ENCODE peak calls at places on chromosomes 6 and 20, in four cellular contexts. N is naive thymus-derived CD4-positive, alpha-beta T cell; L is psoas muscle; E is ascending aorta. A is an unnamed sample.

GRCh38 chr6:45148278-45148677 is 179.9 kb upstream of the RUNX2 start:
- DNase-seq in L (no peak), E (no peak), N (no peak), A (no peak)

GRCh38 chr6:51093899-51094665 is 275.4 kb downstream of the TFAP2B start:
- DNase-seq in E (no peak), N (no peak), L (no peak), A (no peak)

GRCh38 chr20:44745560-44746366 is at the start of gene KCNK15:
- DNase-seq in N (peak; percentile 16), E (peak; percentile 86), L (peak; percentile 67), A (peak; percentile 17)

GRCh38 chr6:43716099-43716498 is 28.5 kb upstream of the MRPS18A start:
- DNase-seq in N (no peak), L (peak; percentile 48), E (no peak), A (no peak)

GRCh38 chr6:170417881-170418280 is 111.3 kb downstream of the FAM120B start:
- DNase-seq in E (peak; percentile 37), N (no peak), L (no peak), A (no peak)

GRCh38 chr6:157158456-157158855 is 164.9 kb downstream of the TMEM242 start:
- DNase-seq in N (no peak), L (no peak), E (no peak), A (no peak)

GRCh38 chr6:44067760-44068139 is 59.5 kb downstream of the MRPL14 start:
- DNase-seq in N (no peak), E (no peak), L (no peak), A (no peak)

GRCh38 chr6:68639211-68639610 is 4.1 kb downstream of the ADGRB3 start:
- DNase-seq in N (no peak), E (no peak), L (no peak), A (no peak)

GRCh38 chr6:161498359-161498758 is 224.5 kb upstream of the AGPAT4 start:
- DNase-seq in E (no peak), L (no peak), N (no peak), A (no peak)

DNA sequence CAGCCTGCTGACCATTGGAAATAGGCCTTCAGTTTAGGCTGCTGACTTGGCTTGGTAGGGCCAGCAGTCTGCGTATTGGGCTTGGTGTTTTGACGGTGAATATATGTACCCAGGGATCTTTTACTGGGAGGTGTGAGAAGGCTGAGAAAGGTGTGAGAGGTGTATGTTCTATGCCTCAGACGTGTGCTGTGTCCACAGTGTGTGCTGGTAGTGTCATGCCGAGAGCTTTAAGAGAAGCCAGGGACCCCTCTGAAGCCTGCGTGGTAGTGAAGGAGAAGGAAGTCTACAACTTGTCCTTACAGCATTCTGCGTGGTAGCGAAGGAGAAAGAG is 2.1 kb downstream of the SS18L1 start:
- DNase-seq in N (no peak), L (no peak), E (no peak), A (no peak)
- H3K27ac ChIP-seq in N (no peak overlapping the region), L (no peak overlapping the region), E (no peak overlapping the region), A (no peak overlapping the region)

GRCh38 chr20:63284981-63285524 is 7.9 kb upstream of the COL20A1 start:
- DNase-seq in L (peak; percentile 2), E (no peak), N (peak; percentile 2), A (no peak)
- H3K36me3 ChIP-seq in L (peaks cover 87% of the 10 kb centered on the region), E (peaks cover 89% of the 10 kb centered on the region), N (no peaks in the 10 kb centered on the region), A (peaks cover 30% of the 10 kb centered on the region)

GRCh38 chr6:9520417-9521151 is 894.3 kb downstream of the TFAP2A start:
- DNase-seq in N (no peak), E (no peak), L (no peak), A (no peak)
- H3K27ac ChIP-seq in N (no peak overlapping the region), E (no peak overlapping the region), L (no peak overlapping the region), A (no peak overlapping the region)

DNA sequence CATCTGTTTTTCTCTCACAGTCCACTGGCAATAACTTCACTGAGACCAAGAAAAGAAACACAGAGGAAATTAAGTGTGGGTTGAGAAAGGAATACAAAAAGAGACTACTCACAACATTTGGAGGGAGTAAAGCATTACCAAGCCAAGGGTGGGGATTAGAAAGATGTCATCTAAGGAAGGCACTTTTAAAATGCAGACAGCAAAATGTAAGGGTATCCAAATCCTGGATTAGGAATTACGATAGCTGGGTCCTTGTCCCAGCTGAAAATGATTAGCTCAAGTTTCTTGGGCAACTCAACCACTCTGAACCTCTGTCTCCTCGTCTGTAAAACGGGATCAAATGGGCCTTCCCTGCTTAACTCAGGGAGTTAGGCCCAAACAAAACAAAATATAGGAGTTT is 2.2 kb downstream of the LEMD2 start:
- DNase-seq in E (no peak), L (no peak), N (no peak), A (no peak)
- H3K36me3 ChIP-seq in E (peaks cover 36% of the 10 kb centered on the region), L (peaks cover 38% of the 10 kb centered on the region), N (peaks cover 9% of the 10 kb centered on the region), A (peaks cover 44% of the 10 kb centered on the region)

A was measured in CD4-positive, CD25-positive, alpha-beta regulatory T cell.